ENCODE peak calls at places on chromosomes 6 and 20, in seven cellular contexts. One of them, this sample, is unnamed. For H3K36me3 and H3K9me3, the result is how much of the 10 kb centered on the place peaks cover.

GRCh38 chr20:58555078-58555765 is 40.0 kb upstream of the APCDD1L start:
- DNase-seq in ascending aorta: peak
- DNase-seq in body of pancreas: no peak
- DNase-seq in uterus: no peak
- DNase-seq in CD4-positive, CD25-positive, alpha-beta regulatory T cell: no peak
- DNase-seq in IMR-90: peak
- DNase-seq in astrocyte: peak
- DNase-seq in this sample: peak

GRCh38 chr20:29497261-29497671 is 1760.2 kb upstream of the DEFB115 start:
- DNase-seq in uterus: no peak
- DNase-seq in IMR-90: no peak
- DNase-seq in CD4-positive, CD25-positive, alpha-beta regulatory T cell: peak
- DNase-seq in body of pancreas: no peak
- DNase-seq in astrocyte: no peak
- DNase-seq in ascending aorta: no peak
- DNase-seq in this sample: no peak

GRCh38 chr6:150229775-150230561 is 87.1 kb downstream of the PPP1R14C start:
- DNase-seq in IMR-90: peak
- DNase-seq in ascending aorta: no peak
- DNase-seq in uterus: no peak
- DNase-seq in CD4-positive, CD25-positive, alpha-beta regulatory T cell: no peak
- DNase-seq in astrocyte: peak
- DNase-seq in body of pancreas: no peak
- DNase-seq in this sample: peak

GRCh38 chr6:106128981-106129761 is 43.0 kb downstream of the PRDM1 start:
- DNase-seq in ascending aorta: no peak
- DNase-seq in body of pancreas: no peak
- DNase-seq in uterus: no peak
- DNase-seq in CD4-positive, CD25-positive, alpha-beta regulatory T cell: no peak
- DNase-seq in astrocyte: peak
- DNase-seq in IMR-90: peak
- DNase-seq in this sample: peak

GRCh38 chr6:815348-815738 is 122.4 kb upstream of the EXOC2 start:
- DNase-seq in ascending aorta: no peak
- DNase-seq in astrocyte: no peak
- DNase-seq in body of pancreas: peak
- DNase-seq in IMR-90: no peak
- DNase-seq in CD4-positive, CD25-positive, alpha-beta regulatory T cell: no peak
- DNase-seq in uterus: no peak
- DNase-seq in this sample: no peak

GRCh38 chr6:128569737-128570438 is 49.5 kb upstream of the PTPRK start:
- DNase-seq in ascending aorta: no peak
- DNase-seq in IMR-90: peak
- DNase-seq in uterus: no peak
- DNase-seq in astrocyte: peak
- DNase-seq in CD4-positive, CD25-positive, alpha-beta regulatory T cell: no peak
- DNase-seq in body of pancreas: no peak
- DNase-seq in this sample: peak

GRCh38 chr6:106122941-106123337 is 36.8 kb downstream of the PRDM1 start:
- DNase-seq in ascending aorta: no peak
- DNase-seq in uterus: no peak
- DNase-seq in astrocyte: no peak
- DNase-seq in body of pancreas: no peak
- DNase-seq in CD4-positive, CD25-positive, alpha-beta regulatory T cell: no peak
- DNase-seq in IMR-90: no peak
- DNase-seq in this sample: no peak

GRCh38 chr6:104486003-104486402 is 373.7 kb downstream of the HACE1 start:
- DNase-seq in IMR-90: no peak
- DNase-seq in astrocyte: no peak
- DNase-seq in body of pancreas: no peak
- DNase-seq in uterus: no peak
- DNase-seq in ascending aorta: no peak
- DNase-seq in CD4-positive, CD25-positive, alpha-beta regulatory T cell: no peak
- DNase-seq in this sample: no peak

GRCh38 chr20:1686151-1686748 is 28.7 kb upstream of the SIRPG start:
- DNase-seq in CD4-positive, CD25-positive, alpha-beta regulatory T cell: no peak
- DNase-seq in IMR-90: no peak
- DNase-seq in body of pancreas: no peak
- DNase-seq in uterus: no peak
- DNase-seq in ascending aorta: no peak
- DNase-seq in astrocyte: no peak
- DNase-seq in this sample: no peak

GRCh38 chr6:12709116-12709515 is 7.5 kb upstream of the PHACTR1 start:
- DNase-seq in uterus: no peak
- DNase-seq in body of pancreas: no peak
- DNase-seq in IMR-90: no peak
- DNase-seq in ascending aorta: no peak
- DNase-seq in CD4-positive, CD25-positive, alpha-beta regulatory T cell: no peak
- DNase-seq in astrocyte: peak
- DNase-seq in this sample: no peak

GRCh38 chr6:122049341-122049740 is 350.1 kb upstream of the HSF2 start:
- DNase-seq in body of pancreas: no peak
- DNase-seq in CD4-positive, CD25-positive, alpha-beta regulatory T cell: no peak
- DNase-seq in ascending aorta: no peak
- DNase-seq in astrocyte: peak
- DNase-seq in IMR-90: peak
- DNase-seq in uterus: no peak
- DNase-seq in this sample: peak

GRCh38 chr20:36447101-36447500 is 94.2 kb upstream of the MYL9 start:
- DNase-seq in IMR-90: no peak
- DNase-seq in CD4-positive, CD25-positive, alpha-beta regulatory T cell: no peak
- DNase-seq in astrocyte: no peak
- DNase-seq in ascending aorta: no peak
- DNase-seq in uterus: no peak
- DNase-seq in body of pancreas: no peak
- DNase-seq in this sample: no peak

GRCh38 chr6:75183099-75183541 is 22.7 kb downstream of the COL12A1 start:
- DNase-seq in body of pancreas: no peak
- DNase-seq in IMR-90: peak
- DNase-seq in CD4-positive, CD25-positive, alpha-beta regulatory T cell: no peak
- DNase-seq in ascending aorta: no peak
- DNase-seq in uterus: peak
- DNase-seq in astrocyte: peak
- DNase-seq in this sample: no peak

GRCh38 chr6:38349795-38350194 is 289.9 kb downstream of the BTBD9 start:
- DNase-seq in IMR-90: peak
- DNase-seq in CD4-positive, CD25-positive, alpha-beta regulatory T cell: no peak
- DNase-seq in astrocyte: peak
- DNase-seq in uterus: peak
- DNase-seq in ascending aorta: no peak
- DNase-seq in body of pancreas: no peak
- DNase-seq in this sample: no peak

GRCh38 chr6:6918216-6918983 is 189.4 kb upstream of the RREB1 start:
- DNase-seq in uterus: no peak
- DNase-seq in CD4-positive, CD25-positive, alpha-beta regulatory T cell: no peak
- DNase-seq in ascending aorta: no peak
- DNase-seq in body of pancreas: no peak
- DNase-seq in astrocyte: peak
- DNase-seq in IMR-90: peak
- DNase-seq in this sample: peak

GRCh38 chr20:63501818-63502670 is 3.2 kb upstream of the EEF1A2 start:
- DNase-seq in CD4-positive, CD25-positive, alpha-beta regulatory T cell: no peak
- DNase-seq in body of pancreas: peak
- DNase-seq in ascending aorta: no peak
- DNase-seq in astrocyte: no peak
- DNase-seq in uterus: no peak
- DNase-seq in IMR-90: peak
- DNase-seq in this sample: no peak

GRCh38 chr6:152695317-152696043 is 2.2 kb upstream of the MYCT1 start:
- DNase-seq in CD4-positive, CD25-positive, alpha-beta regulatory T cell: no peak
- DNase-seq in astrocyte: no peak
- DNase-seq in uterus: no peak
- DNase-seq in body of pancreas: no peak
- DNase-seq in IMR-90: no peak
- DNase-seq in ascending aorta: no peak
- DNase-seq in this sample: no peak

GRCh38 chr6:81727876-81728517 is 24.5 kb downstream of the TENT5A start:
- DNase-seq in ascending aorta: no peak
- DNase-seq in astrocyte: no peak
- DNase-seq in body of pancreas: peak
- DNase-seq in IMR-90: no peak
- DNase-seq in uterus: no peak
- DNase-seq in CD4-positive, CD25-positive, alpha-beta regulatory T cell: no peak
- DNase-seq in this sample: no peak

GRCh38 chr6:93351222-93351621 is 68.1 kb downstream of the EPHA7 start:
- DNase-seq in ascending aorta: no peak
- DNase-seq in body of pancreas: no peak
- DNase-seq in astrocyte: no peak
- DNase-seq in CD4-positive, CD25-positive, alpha-beta regulatory T cell: no peak
- DNase-seq in IMR-90: no peak
- DNase-seq in uterus: no peak
- DNase-seq in this sample: no peak

GRCh38 chr6:93352604-93353003 is 66.8 kb downstream of the EPHA7 start:
- DNase-seq in uterus: no peak
- DNase-seq in body of pancreas: no peak
- DNase-seq in ascending aorta: no peak
- DNase-seq in IMR-90: no peak
- DNase-seq in CD4-positive, CD25-positive, alpha-beta regulatory T cell: no peak
- DNase-seq in astrocyte: no peak
- DNase-seq in this sample: no peak

GRCh38 chr6:93350774-93351173 is 68.6 kb downstream of the EPHA7 start:
- DNase-seq in uterus: no peak
- DNase-seq in astrocyte: no peak
- DNase-seq in IMR-90: no peak
- DNase-seq in body of pancreas: no peak
- DNase-seq in ascending aorta: no peak
- DNase-seq in CD4-positive, CD25-positive, alpha-beta regulatory T cell: no peak
- DNase-seq in this sample: no peak
- H3K36me3 ChIP-seq in uterus: under half
- H3K36me3 ChIP-seq in astrocyte: under half
- H3K36me3 ChIP-seq in IMR-90: under half
- H3K36me3 ChIP-seq in body of pancreas: under half
- H3K36me3 ChIP-seq in ascending aorta: under half
- H3K36me3 ChIP-seq in CD4-positive, CD25-positive, alpha-beta regulatory T cell: under half
- H3K36me3 ChIP-seq in this sample: under half

DNA sequence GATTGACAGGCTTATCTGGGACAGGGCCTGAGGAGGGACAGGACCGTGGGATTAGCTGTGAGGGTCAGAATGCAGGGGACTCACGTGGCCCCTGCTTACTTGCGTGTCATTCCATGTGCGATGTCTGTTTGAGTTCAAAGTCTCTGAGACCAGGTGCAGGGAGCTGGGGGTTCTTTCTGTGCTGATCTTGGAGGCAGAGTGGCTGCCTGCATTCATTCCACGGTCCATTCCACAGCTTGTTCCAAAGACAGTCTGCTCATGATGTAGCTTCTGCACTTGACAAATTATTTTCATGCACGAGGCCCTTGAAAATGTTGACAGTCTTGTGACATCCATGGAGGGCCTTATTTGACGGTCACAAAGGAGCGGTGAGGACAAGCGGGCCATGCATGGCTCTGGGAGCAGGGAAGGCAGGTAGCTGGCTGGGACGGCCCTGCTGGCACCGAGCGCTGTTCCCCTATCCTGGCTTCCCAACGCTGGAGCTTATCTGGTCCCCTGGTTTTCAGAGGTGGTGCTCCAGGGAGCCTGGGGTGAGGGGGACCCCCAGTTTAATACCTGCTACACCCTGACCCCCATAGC is 156.3 kb upstream of the RNF24 start:
- DNase-seq in body of pancreas: peak
- DNase-seq in ascending aorta: no peak
- DNase-seq in CD4-positive, CD25-positive, alpha-beta regulatory T cell: no peak
- DNase-seq in uterus: no peak
- DNase-seq in astrocyte: no peak
- DNase-seq in IMR-90: peak
- DNase-seq in this sample: no peak
- H3K4me3 ChIP-seq in body of pancreas: peak
- H3K4me3 ChIP-seq in ascending aorta: peak
- H3K4me3 ChIP-seq in CD4-positive, CD25-positive, alpha-beta regulatory T cell: no peak
- H3K4me3 ChIP-seq in uterus: peak
- H3K4me3 ChIP-seq in astrocyte: peak
- H3K4me3 ChIP-seq in IMR-90: peak
- H3K4me3 ChIP-seq in this sample: no peak

GRCh38 chr6:157552171-157552747 is 171.3 kb downstream of the ZDHHC14 start:
- DNase-seq in IMR-90: no peak
- DNase-seq in uterus: no peak
- DNase-seq in body of pancreas: no peak
- DNase-seq in ascending aorta: no peak
- DNase-seq in astrocyte: no peak
- DNase-seq in CD4-positive, CD25-positive, alpha-beta regulatory T cell: no peak
- DNase-seq in this sample: no peak

GRCh38 chr6:157556671-157557430 is 175.9 kb downstream of the ZDHHC14 start:
- DNase-seq in CD4-positive, CD25-positive, alpha-beta regulatory T cell: no peak
- DNase-seq in astrocyte: no peak
- DNase-seq in uterus: no peak
- DNase-seq in IMR-90: no peak
- DNase-seq in body of pancreas: peak
- DNase-seq in ascending aorta: no peak
- DNase-seq in this sample: no peak

GRCh38 chr6:157555795-157556645 is 175.0 kb downstream of the ZDHHC14 start:
- DNase-seq in uterus: no peak
- DNase-seq in body of pancreas: no peak
- DNase-seq in ascending aorta: no peak
- DNase-seq in astrocyte: no peak
- DNase-seq in CD4-positive, CD25-positive, alpha-beta regulatory T cell: no peak
- DNase-seq in IMR-90: no peak
- DNase-seq in this sample: no peak

GRCh38 chr6:157552956-157553485 is 172.0 kb downstream of the ZDHHC14 start:
- DNase-seq in IMR-90: no peak
- DNase-seq in astrocyte: no peak
- DNase-seq in CD4-positive, CD25-positive, alpha-beta regulatory T cell: no peak
- DNase-seq in body of pancreas: no peak
- DNase-seq in uterus: no peak
- DNase-seq in ascending aorta: no peak
- DNase-seq in this sample: no peak

DNA sequence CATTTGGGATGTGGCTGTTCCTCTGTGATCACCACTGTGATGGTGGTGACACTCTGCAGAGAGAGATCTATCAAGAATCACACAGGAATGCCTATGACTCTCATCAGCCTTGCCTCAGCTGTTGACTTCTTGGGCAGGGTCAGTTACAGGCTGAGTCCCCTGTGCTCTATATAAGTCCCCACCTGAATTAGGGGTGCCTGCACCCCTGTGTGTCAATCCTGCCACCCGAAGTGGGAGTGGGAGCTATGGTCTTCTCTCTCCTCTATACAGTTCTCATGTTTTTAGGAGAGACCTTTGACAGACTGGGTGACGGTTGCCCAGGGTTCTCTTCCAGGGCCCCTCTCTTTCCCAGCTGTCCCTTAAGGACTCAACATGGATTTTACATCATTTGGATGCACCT is 173.8 kb downstream of the ZDHHC14 start:
- DNase-seq in body of pancreas: no peak
- DNase-seq in uterus: no peak
- DNase-seq in ascending aorta: no peak
- DNase-seq in IMR-90: no peak
- DNase-seq in astrocyte: no peak
- DNase-seq in CD4-positive, CD25-positive, alpha-beta regulatory T cell: no peak
- DNase-seq in this sample: no peak
- H3K9me3 ChIP-seq in body of pancreas: under half
- H3K9me3 ChIP-seq in uterus: under half
- H3K9me3 ChIP-seq in ascending aorta: under half
- H3K9me3 ChIP-seq in IMR-90: under half
- H3K9me3 ChIP-seq in astrocyte: under half
- H3K9me3 ChIP-seq in CD4-positive, CD25-positive, alpha-beta regulatory T cell: under half
- H3K9me3 ChIP-seq in this sample: under half

DNA sequence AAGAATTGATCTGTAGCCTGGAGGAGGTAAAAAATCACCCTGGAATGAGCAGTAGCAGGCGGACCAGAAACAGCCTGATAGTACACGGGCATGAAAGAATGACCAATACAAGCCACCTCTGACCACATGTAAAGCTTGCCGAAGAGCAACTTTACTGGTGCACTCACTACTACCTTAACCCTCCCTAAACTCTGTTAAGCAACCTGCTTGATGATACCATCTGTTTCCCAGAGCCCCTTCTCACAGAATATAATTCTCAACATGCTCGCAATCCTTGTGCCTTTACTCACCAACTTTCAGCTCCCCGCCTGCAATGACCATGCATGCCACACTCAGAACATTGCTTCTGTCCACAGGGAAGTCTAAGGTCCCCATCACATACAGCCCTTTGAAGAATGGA is 296.5 kb downstream of the PKHD1 start:
- DNase-seq in body of pancreas: no peak
- DNase-seq in CD4-positive, CD25-positive, alpha-beta regulatory T cell: no peak
- DNase-seq in uterus: no peak
- DNase-seq in astrocyte: no peak
- DNase-seq in ascending aorta: no peak
- DNase-seq in IMR-90: no peak
- DNase-seq in this sample: no peak
- H3K36me3 ChIP-seq in body of pancreas: under half
- H3K36me3 ChIP-seq in CD4-positive, CD25-positive, alpha-beta regulatory T cell: under half
- H3K36me3 ChIP-seq in uterus: under half
- H3K36me3 ChIP-seq in astrocyte: under half
- H3K36me3 ChIP-seq in ascending aorta: under half
- H3K36me3 ChIP-seq in IMR-90: under half
- H3K36me3 ChIP-seq in this sample: under half

This sample was measured in MG63.